ENCODE peak calls at places on chromosomes 4 and X, in six cellular contexts. W is mesendoderm, G is neuronal stem cell, U is mesenchymal stem cell, P is IMR-90, C is H1. Z is an unnamed sample.

GRCh38 chr4:169062861-169063197 is 52.8 kb upstream of the CBR4 start:
- DNase-seq in W (peak), G (no peak), U (no peak), P (peak), C (no peak), Z (no peak)

GRCh38 chrX:39152106-39152649 is 350.9 kb downstream of the MID1IP1 start:
- DNase-seq in W (peak), G (peak), U (peak), P (no peak), C (no peak), Z (peak)

GRCh38 chr4:7241587-7242125 is 49.3 kb downstream of the SORCS2 start:
- DNase-seq in W (no peak), G (no peak), U (no peak), P (no peak), C (no peak), Z (no peak)

GRCh38 chrX:39479856-39480255 is 617.9 kb downstream of the BCOR start:
- DNase-seq in W (no peak), G (no peak), U (no peak), P (no peak), C (no peak), Z (no peak)

GRCh38 chrX:39605183-39605582 is 492.6 kb downstream of the BCOR start:
- DNase-seq in W (peak), G (no peak), U (no peak), P (no peak), C (no peak), Z (peak)

GRCh38 chr4:74114234-74114633 is 15.2 kb upstream of the CXCL2 start:
- DNase-seq in W (no peak), G (no peak), U (peak), P (peak), C (no peak), Z (peak)

GRCh38 chr4:70269674-70270073 is 27.3 kb downstream of the CSN3 start:
- DNase-seq in W (peak), G (no peak), U (peak), P (no peak), C (no peak), Z (peak)

GRCh38 chr4:16820304-16820703 is 78.1 kb downstream of the LDB2 start:
- DNase-seq in W (peak), G (no peak), U (no peak), P (no peak), C (no peak), Z (no peak)

GRCh38 chr4:23934915-23935314 is 45.1 kb upstream of the PPARGC1A start:
- DNase-seq in W (peak), G (no peak), U (peak), P (peak), C (no peak), Z (no peak)

GRCh38 chr4:7297374-7297773 is 105.0 kb downstream of the SORCS2 start:
- DNase-seq in W (no peak), G (no peak), U (no peak), P (no peak), C (no peak), Z (no peak)

GRCh38 chr4:98939892-98940298 is 11.0 kb upstream of the EIF4E start:
- DNase-seq in W (peak), G (peak), U (peak), P (peak), C (no peak), Z (peak)

GRCh38 chrX:21408324-21408723 is 34.1 kb downstream of the CNKSR2 start:
- DNase-seq in W (no peak), G (no peak), U (no peak), P (no peak), C (no peak), Z (no peak)

GRCh38 chrX:37958493-37959211 is 47.7 kb upstream of the SYTL5 start:
- DNase-seq in W (peak), G (no peak), U (peak), P (peak), C (no peak), Z (peak)

GRCh38 chr4:120299631-120300030 is 233.0 kb upstream of the MAD2L1 start:
- DNase-seq in W (no peak), G (no peak), U (no peak), P (no peak), C (no peak), Z (no peak)

GRCh38 chrX:108736509-108737479 is at the start of gene IRS4:
- DNase-seq in W (peak), G (peak), U (peak), P (no peak), C (peak), Z (peak)

GRCh38 chr4:107818301-107818910 is 6.3 kb upstream of the SGMS2 start:
- DNase-seq in W (no peak), G (no peak), U (no peak), P (no peak), C (no peak), Z (no peak)

GRCh38 chr4:145735777-145736176 is 55.8 kb downstream of the C4orf51 start:
- DNase-seq in W (no peak), G (no peak), U (no peak), P (no peak), C (no peak), Z (no peak)

GRCh38 chr4:76765473-76766183 is 132.3 kb downstream of the SOWAHB start:
- DNase-seq in W (no peak), G (no peak), U (no peak), P (peak), C (no peak), Z (no peak)

GRCh38 chr4:7186081-7186480 is 6.3 kb upstream of the SORCS2 start:
- DNase-seq in W (peak), G (no peak), U (no peak), P (no peak), C (no peak), Z (no peak)

DNA sequence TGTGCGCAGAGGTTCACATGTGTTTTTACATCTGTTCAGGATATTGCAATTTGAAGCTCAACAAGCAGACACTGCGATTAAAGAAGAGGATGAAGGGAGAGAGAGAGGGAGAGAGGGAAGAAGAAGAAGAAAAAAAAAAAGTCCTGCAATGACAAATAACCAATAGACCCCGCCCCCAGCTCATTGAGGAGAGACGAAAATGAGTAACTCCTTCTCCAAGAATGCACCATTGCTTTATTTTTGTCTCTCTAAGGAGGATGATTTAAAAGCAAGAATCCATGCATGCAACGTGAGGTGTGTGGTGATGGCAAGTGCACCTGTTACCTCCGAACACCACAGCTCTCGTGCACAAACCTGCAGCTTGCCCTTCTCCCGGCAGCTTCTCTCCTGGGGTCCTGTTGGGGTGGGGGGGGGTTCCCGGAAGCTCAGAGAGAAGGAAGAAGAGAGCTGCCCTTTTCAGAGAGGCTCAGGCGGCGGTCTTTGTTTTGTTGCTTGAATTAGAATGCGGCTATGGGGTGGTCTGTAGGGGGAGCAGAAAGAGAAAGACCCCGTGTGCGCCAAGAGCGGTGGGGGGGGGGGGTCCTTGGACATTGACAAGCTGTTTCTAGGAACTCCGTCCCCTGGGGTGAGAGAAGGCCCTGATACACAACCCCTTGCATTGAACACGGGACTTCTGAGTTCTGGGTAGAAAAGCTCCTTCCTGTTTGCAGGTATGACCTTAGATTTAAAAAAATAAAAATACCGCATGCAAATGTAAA is 100.7 kb downstream of the CRLF2 start:
- DNase-seq in W (peak), G (peak), U (no peak), P (no peak), C (peak), Z (no peak)
- H3K4me3 ChIP-seq in W (no peak), G (peak), U (no peak), P (no peak), C (peak), Z (no peak)

GRCh38 chr4:1028574-1029220 is 17.3 kb downstream of the FGFRL1 start:
- DNase-seq in W (no peak), G (no peak), U (no peak), P (no peak), C (no peak), Z (no peak)
- H3K18ac ChIP-seq in W (no peak), G (peak), U (no peak), P (no peak), C (no peak), Z (no peak)

GRCh38 chrX:46754450-46755075 is 4.4 kb downstream of the SLC9A7 start:
- DNase-seq in W (no peak), G (no peak), U (no peak), P (no peak), C (no peak), Z (peak)
- H3K4me3 ChIP-seq in W (no peak), G (no peak), U (no peak), P (no peak), C (no peak), Z (no peak)

GRCh38 chr4:80307183-80307735 is 28.3 kb upstream of the CFAP299 start:
- DNase-seq in W (peak), G (no peak), U (peak), P (peak), C (no peak), Z (no peak)

GRCh38 chr4:80306255-80306654 is 29.3 kb upstream of the CFAP299 start:
- DNase-seq in W (no peak), G (no peak), U (peak), P (peak), C (no peak), Z (no peak)

GRCh38 chr4:80307774-80308465 is 27.6 kb upstream of the CFAP299 start:
- DNase-seq in W (peak), G (no peak), U (peak), P (peak), C (no peak), Z (no peak)

GRCh38 chr4:80309301-80310004 is 26.1 kb upstream of the CFAP299 start:
- DNase-seq in W (peak), G (no peak), U (peak), P (peak), C (no peak), Z (peak)

DNA sequence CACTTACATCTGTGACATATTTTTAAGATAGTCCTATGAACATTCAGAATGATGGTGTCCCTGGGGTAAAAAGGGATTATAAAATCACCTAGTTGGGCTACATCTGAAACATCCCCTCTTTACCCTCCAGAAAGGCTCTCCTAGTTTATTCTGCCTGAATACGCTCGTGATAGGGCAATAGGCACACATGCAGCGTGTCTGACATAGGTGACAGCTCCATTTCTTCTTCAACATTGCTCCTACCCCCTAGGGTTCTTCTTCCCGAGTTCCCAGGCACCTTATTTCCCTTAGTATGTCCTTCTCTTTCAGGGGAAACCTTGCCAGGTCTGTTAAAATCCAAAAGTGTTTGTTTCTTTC is 27.1 kb upstream of the CFAP299 start:
- DNase-seq in W (no peak), G (no peak), U (no peak), P (no peak), C (no peak), Z (no peak)
- H3K18ac ChIP-seq in W (no peak), G (no peak), U (no peak), P (peak), C (no peak), Z (no peak)

GRCh38 chrX:115592997-115593734 is 32.2 kb downstream of the PLS3 start:
- DNase-seq in W (peak), G (no peak), U (peak), P (peak), C (no peak), Z (peak)
- H3K4me3 ChIP-seq in W (no peak), G (peak), U (peak), P (peak), C (no peak), Z (no peak)

GRCh38 chrX:115562492-115562872 is 1.5 kb downstream of the PLS3 start:
- DNase-seq in W (peak), G (peak), U (peak), P (peak), C (no peak), Z (no peak)

GRCh38 chrX:115559672-115560071 is 1.3 kb upstream of the PLS3 start:
- DNase-seq in W (no peak), G (no peak), U (no peak), P (no peak), C (no peak), Z (no peak)

GRCh38 chrX:115560211-115560977 is 580 bp upstream of the PLS3 start:
- DNase-seq in W (peak), G (no peak), U (peak), P (peak), C (no peak), Z (peak)

GRCh38 chrX:115561605-115562491 is 874 bp downstream of the PLS3 start:
- DNase-seq in W (peak), G (peak), U (peak), P (peak), C (no peak), Z (peak)

GRCh38 chrX:115560978-115561604 is at the start of gene PLS3:
- DNase-seq in W (peak), G (peak), U (peak), P (peak), C (peak), Z (peak)
- H3K18ac ChIP-seq in W (peak), G (peak), U (peak), P (peak), C (peak), Z (peak)

DNA sequence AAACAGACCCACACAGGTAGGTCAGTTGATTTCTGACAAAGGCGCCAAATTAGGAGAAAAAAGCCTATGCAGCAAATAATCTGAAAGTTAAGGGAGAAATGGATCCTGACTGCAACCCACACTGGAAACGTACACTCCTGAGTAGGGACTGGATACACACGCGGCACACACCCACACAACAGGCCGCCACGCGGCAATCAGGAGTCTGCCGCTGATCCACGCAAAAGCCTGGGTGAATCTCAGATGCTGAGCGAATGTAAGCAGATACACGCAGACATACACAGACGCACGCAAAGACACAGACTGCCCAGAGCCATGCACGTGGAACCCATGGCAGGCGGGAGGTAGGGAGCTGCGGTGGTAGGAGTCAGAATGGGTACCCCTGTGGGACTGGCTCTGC is 21.7 kb downstream of the LRPAP1 start:
- DNase-seq in W (no peak), G (no peak), U (no peak), P (no peak), C (no peak), Z (no peak)
- H3K4me3 ChIP-seq in W (no peak), G (no peak), U (no peak), P (no peak), C (no peak), Z (no peak)

GRCh38 chrX:133437356-133437755 is 22.1 kb upstream of the GPC4 start:
- DNase-seq in W (no peak), G (no peak), U (no peak), P (no peak), C (no peak), Z (no peak)

GRCh38 chrX:133440797-133441163 is 25.5 kb upstream of the GPC4 start:
- DNase-seq in W (no peak), G (no peak), U (no peak), P (no peak), C (no peak), Z (no peak)

GRCh38 chrX:133444196-133444595 is 28.9 kb upstream of the GPC4 start:
- DNase-seq in W (no peak), G (no peak), U (no peak), P (no peak), C (no peak), Z (no peak)

GRCh38 chrX:133437771-133438170 is 22.5 kb upstream of the GPC4 start:
- DNase-seq in W (no peak), G (no peak), U (no peak), P (no peak), C (no peak), Z (no peak)

GRCh38 chrX:133440081-133440796 is 24.9 kb upstream of the GPC4 start:
- DNase-seq in W (peak), G (peak), U (no peak), P (no peak), C (no peak), Z (no peak)
- H3K18ac ChIP-seq in W (peak), G (peak), U (no peak), P (no peak), C (peak), Z (no peak)

Z was measured in trophoblast cell.